ENCODE peak calls at places on chromosomes 7 and 10, in four cellular contexts. A is activated CD8-positive, alpha-beta memory T cell treated with anti-CD3 and anti-CD28 coated beads, Interleukin-2, amount 10 ng/mL, durations not matched to agents 7 days and 5 days; L is activated CD4-positive, alpha-beta T cell treated with anti-CD3 and anti-CD28 coated beads, Interleukin-2, amount 50 U/mL, for 4 hours; Y is dermis blood vessel endothelial cell. S is an unnamed sample.

GRCh38 chr7:44531421-44532380 is 9.4 kb downstream of the NPC1L1 start:
- DNase-seq in A (no peak), L (no peak), Y (no peak), S (no peak)

GRCh38 chr10:24238527-24239247 is 29.7 kb downstream of the KIAA1217 start:
- DNase-seq in A (no peak), L (no peak), Y (no peak), S (no peak)

GRCh38 chr10:123622381-123622780 is 43.8 kb upstream of the GPR26 start:
- DNase-seq in A (no peak), L (no peak), Y (no peak), S (no peak)

GRCh38 chr10:97882142-97883091 is 32.8 kb downstream of the GOLGA7B start:
- DNase-seq in A (no peak), L (no peak), Y (peak), S (peak)

GRCh38 chr7:26278769-26279168 is 12.9 kb upstream of the SNX10 start:
- DNase-seq in A (no peak), L (no peak), Y (peak), S (no peak)

GRCh38 chr7:1665721-1666250 is 4.3 kb upstream of the ELFN1 start:
- DNase-seq in A (peak), L (no peak), Y (peak), S (peak)

GRCh38 chr10:71659050-71659738 is 60.4 kb downstream of the C10orf105 start:
- DNase-seq in A (no peak), L (no peak), Y (no peak), S (no peak)

GRCh38 chr10:81847675-81848074 is 27.3 kb upstream of the NRG3 start:
- DNase-seq in A (no peak), L (no peak), Y (no peak), S (no peak)

GRCh38 chr7:43844257-43844656 is 25.1 kb downstream of the MRPS24 start:
- DNase-seq in A (no peak), L (no peak), Y (no peak), S (no peak)

GRCh38 chr7:35646289-35647033 is 48.5 kb downstream of the HERPUD2 start:
- DNase-seq in A (no peak), L (no peak), Y (peak), S (no peak)

GRCh38 chr7:130492519-130493274 is 812 bp downstream of the MEST start:
- DNase-seq in A (no peak), L (no peak), Y (no peak), S (no peak)

GRCh38 chr10:103692421-103693069 is 162.8 kb downstream of the SH3PXD2A start:
- DNase-seq in A (no peak), L (no peak), Y (no peak), S (no peak)

GRCh38 chr10:117277675-117278074 is 36.8 kb downstream of the SLC18A2 start:
- DNase-seq in A (no peak), L (no peak), Y (no peak), S (no peak)

GRCh38 chr10:15670880-15671279 is 48.8 kb downstream of the ITGA8 start:
- DNase-seq in A (no peak), L (no peak), Y (no peak), S (no peak)

GRCh38 chr10:20990604-20991003 is 93.5 kb upstream of the NEBL start:
- DNase-seq in A (no peak), L (no peak), Y (no peak), S (no peak)

GRCh38 chr7:142356166-142356565 is 98.3 kb upstream of the PRSS58 start:
- DNase-seq in A (no peak), L (no peak), Y (no peak), S (no peak)

GRCh38 chr7:132030161-132030568 is 473.7 kb upstream of the PODXL start:
- DNase-seq in A (no peak), L (no peak), Y (peak), S (no peak)

GRCh38 chr7:87918740-87919139 is 15.3 kb upstream of the ADAM22 start:
- DNase-seq in A (no peak), L (no peak), Y (no peak), S (no peak)

GRCh38 chr10:133318494-133319127 is 9.9 kb downstream of the ZNF511 start:
- DNase-seq in A (peak), L (peak), Y (peak), S (peak)

GRCh38 chr7:23431596-23432284 is 38.6 kb downstream of the IGF2BP3 start:
- DNase-seq in A (no peak), L (no peak), Y (no peak), S (no peak)

GRCh38 chr10:123000155-123000554 is 8.4 kb downstream of the IKZF5 start:
- DNase-seq in A (no peak), L (no peak), Y (no peak), S (no peak)

GRCh38 chr7:104976966-104977636 is 36.9 kb upstream of the KMT2E start:
- DNase-seq in A (no peak), L (no peak), Y (no peak), S (no peak)

GRCh38 chr10:79344502-79345195 is 2.6 kb upstream of the PPIF start:
- DNase-seq in A (peak), L (no peak), Y (peak), S (no peak)

GRCh38 chr7:81769891-81770818 is at the start of gene HGF:
- DNase-seq in A (no peak), L (no peak), Y (peak), S (peak)

GRCh38 chr7:115678049-115678982 is 352.2 kb downstream of the TFEC start:
- DNase-seq in A (no peak), L (no peak), Y (no peak), S (no peak)

GRCh38 chr7:141071260-141071854 is 2.5 kb upstream of the TMEM178B start:
- DNase-seq in A (peak), L (peak), Y (peak), S (no peak)

GRCh38 chr10:88800152-88801125 is 2.1 kb upstream of the LIPM start:
- DNase-seq in A (peak), L (no peak), Y (no peak), S (no peak)

GRCh38 chr10:124116771-124117510 is 23.5 kb upstream of the CHST15 start:
- DNase-seq in A (no peak), L (no peak), Y (peak), S (peak)

GRCh38 chr7:7484072-7484471 is 51.6 kb downstream of the COL28A1 start:
- DNase-seq in A (no peak), L (no peak), Y (no peak), S (no peak)

GRCh38 chr7:10767771-10768170 is 205.9 kb upstream of the PHF14 start:
- DNase-seq in A (no peak), L (no peak), Y (no peak), S (no peak)

GRCh38 chr7:76316984-76317781 is 14.7 kb downstream of the HSPB1 start:
- DNase-seq in A (no peak), L (no peak), Y (no peak), S (peak)

GRCh38 chr7:76232698-76233097 is 31.0 kb downstream of the SRRM3 start:
- DNase-seq in A (no peak), L (no peak), Y (no peak), S (no peak)

GRCh38 chr10:73506491-73506890 is 10.7 kb upstream of the PPP3CB start:
- DNase-seq in A (no peak), L (no peak), Y (no peak), S (no peak)

GRCh38 chr10:47044741-47045140 is 133.5 kb downstream of the PTPN20 start:
- DNase-seq in A (no peak), L (no peak), Y (peak), S (peak)

S was measured in aorta.